ENCODE peak calls at places on chromosome 6, in eight cellular contexts. One of them, this sample, is unnamed.

GRCh38 chr6:128376952-128377503 is 143.4 kb downstream of the PTPRK start:
- DNase-seq in left lung: no peak
- DNase-seq in iPS DF 6.9: no peak
- DNase-seq in fibroblast of lung: no peak
- DNase-seq in sigmoid colon: no peak
- DNase-seq in esophagus squamous epithelium: no peak
- DNase-seq in brain microvascular endothelial cell: no peak
- DNase-seq in bronchial epithelial cell: no peak
- DNase-seq in this sample: no peak

GRCh38 chr6:100126682-100127484 is 132.9 kb upstream of the MCHR2 start:
- DNase-seq in left lung: no peak
- DNase-seq in iPS DF 6.9: no peak
- DNase-seq in fibroblast of lung: no peak
- DNase-seq in sigmoid colon: no peak
- DNase-seq in esophagus squamous epithelium: no peak
- DNase-seq in brain microvascular endothelial cell: no peak
- DNase-seq in bronchial epithelial cell: no peak
- DNase-seq in this sample: no peak

GRCh38 chr6:12208190-12208589 is 82.0 kb upstream of the EDN1 start:
- DNase-seq in left lung: peak; percentile 62
- DNase-seq in iPS DF 6.9: no peak
- DNase-seq in fibroblast of lung: no peak
- DNase-seq in sigmoid colon: no peak
- DNase-seq in esophagus squamous epithelium: no peak
- DNase-seq in brain microvascular endothelial cell: peak; percentile 35
- DNase-seq in bronchial epithelial cell: peak; percentile 96
- DNase-seq in this sample: peak; percentile 14

GRCh38 chr6:139534472-139535115 is 160.1 kb upstream of the CITED2 start:
- DNase-seq in left lung: no peak
- DNase-seq in iPS DF 6.9: no peak
- DNase-seq in fibroblast of lung: no peak
- DNase-seq in sigmoid colon: no peak
- DNase-seq in esophagus squamous epithelium: no peak
- DNase-seq in brain microvascular endothelial cell: no peak
- DNase-seq in bronchial epithelial cell: no peak
- DNase-seq in this sample: no peak

GRCh38 chr6:168128006-168128630 is 49.1 kb upstream of the FRMD1 start:
- DNase-seq in left lung: no peak
- DNase-seq in iPS DF 6.9: no peak
- DNase-seq in fibroblast of lung: no peak
- DNase-seq in sigmoid colon: peak; percentile 49
- DNase-seq in esophagus squamous epithelium: no peak
- DNase-seq in brain microvascular endothelial cell: no peak
- DNase-seq in bronchial epithelial cell: no peak
- DNase-seq in this sample: no peak

GRCh38 chr6:141464490-141464889 is 668.2 kb upstream of the GJE1 start:
- DNase-seq in left lung: no peak
- DNase-seq in iPS DF 6.9: no peak
- DNase-seq in fibroblast of lung: peak; percentile 53
- DNase-seq in sigmoid colon: no peak
- DNase-seq in esophagus squamous epithelium: no peak
- DNase-seq in brain microvascular endothelial cell: peak; percentile 73
- DNase-seq in bronchial epithelial cell: peak; percentile 39
- DNase-seq in this sample: no peak

GRCh38 chr6:109336221-109336955 is 45.9 kb downstream of the CD164 start:
- DNase-seq in left lung: peak; percentile 51
- DNase-seq in iPS DF 6.9: no peak
- DNase-seq in fibroblast of lung: peak; percentile 55
- DNase-seq in sigmoid colon: no peak
- DNase-seq in esophagus squamous epithelium: no peak
- DNase-seq in brain microvascular endothelial cell: peak; percentile 16
- DNase-seq in bronchial epithelial cell: peak; percentile 90
- DNase-seq in this sample: no peak

GRCh38 chr6:52216932-52217331 is 27.4 kb downstream of the IL17F start:
- DNase-seq in left lung: no peak
- DNase-seq in iPS DF 6.9: no peak
- DNase-seq in fibroblast of lung: no peak
- DNase-seq in sigmoid colon: no peak
- DNase-seq in esophagus squamous epithelium: no peak
- DNase-seq in brain microvascular endothelial cell: no peak
- DNase-seq in bronchial epithelial cell: no peak
- DNase-seq in this sample: no peak

GRCh38 chr6:53593001-53593488 is 48.1 kb upstream of the GCLC start:
- DNase-seq in left lung: no peak
- DNase-seq in iPS DF 6.9: no peak
- DNase-seq in fibroblast of lung: peak; percentile 60
- DNase-seq in sigmoid colon: no peak
- DNase-seq in esophagus squamous epithelium: no peak
- DNase-seq in brain microvascular endothelial cell: peak; percentile 13
- DNase-seq in bronchial epithelial cell: peak; percentile 80
- DNase-seq in this sample: no peak

GRCh38 chr6:67880939-67881705 is 754.0 kb upstream of the ADGRB3 start:
- DNase-seq in left lung: no peak
- DNase-seq in iPS DF 6.9: no peak
- DNase-seq in fibroblast of lung: peak; percentile 44
- DNase-seq in sigmoid colon: no peak
- DNase-seq in esophagus squamous epithelium: no peak
- DNase-seq in brain microvascular endothelial cell: peak; percentile 55
- DNase-seq in bronchial epithelial cell: no peak
- DNase-seq in this sample: no peak

GRCh38 chr6:84107495-84107894 is 73.9 kb downstream of the MRAP2 start:
- DNase-seq in left lung: no peak
- DNase-seq in iPS DF 6.9: no peak
- DNase-seq in fibroblast of lung: no peak
- DNase-seq in sigmoid colon: no peak
- DNase-seq in esophagus squamous epithelium: no peak
- DNase-seq in brain microvascular endothelial cell: no peak
- DNase-seq in bronchial epithelial cell: no peak
- DNase-seq in this sample: no peak

GRCh38 chr6:121848523-121849255 is 413.2 kb downstream of the GJA1 start:
- DNase-seq in left lung: no peak
- DNase-seq in iPS DF 6.9: no peak
- DNase-seq in fibroblast of lung: no peak
- DNase-seq in sigmoid colon: no peak
- DNase-seq in esophagus squamous epithelium: no peak
- DNase-seq in brain microvascular endothelial cell: no peak
- DNase-seq in bronchial epithelial cell: no peak
- DNase-seq in this sample: no peak

GRCh38 chr6:22886881-22887581 is 317.7 kb downstream of the HDGFL1 start:
- DNase-seq in left lung: no peak
- DNase-seq in iPS DF 6.9: no peak
- DNase-seq in fibroblast of lung: no peak
- DNase-seq in sigmoid colon: no peak
- DNase-seq in esophagus squamous epithelium: no peak
- DNase-seq in brain microvascular endothelial cell: peak; percentile 31
- DNase-seq in bronchial epithelial cell: peak; percentile 87
- DNase-seq in this sample: no peak

GRCh38 chr6:124947821-124948451 is 14.3 kb upstream of the RNF217 start:
- DNase-seq in left lung: no peak
- DNase-seq in iPS DF 6.9: no peak
- DNase-seq in fibroblast of lung: peak; percentile 22
- DNase-seq in sigmoid colon: no peak
- DNase-seq in esophagus squamous epithelium: no peak
- DNase-seq in brain microvascular endothelial cell: no peak
- DNase-seq in bronchial epithelial cell: peak; percentile 85
- DNase-seq in this sample: no peak

GRCh38 chr6:110015206-110015605 is 37.1 kb downstream of the GPR6 start:
- DNase-seq in left lung: no peak
- DNase-seq in iPS DF 6.9: no peak
- DNase-seq in fibroblast of lung: no peak
- DNase-seq in sigmoid colon: no peak
- DNase-seq in esophagus squamous epithelium: no peak
- DNase-seq in brain microvascular endothelial cell: no peak
- DNase-seq in bronchial epithelial cell: no peak
- DNase-seq in this sample: no peak

GRCh38 chr6:144797881-144798589 is 512.9 kb downstream of the UTRN start:
- DNase-seq in left lung: no peak
- DNase-seq in iPS DF 6.9: no peak
- DNase-seq in fibroblast of lung: peak; percentile 70
- DNase-seq in sigmoid colon: no peak
- DNase-seq in esophagus squamous epithelium: no peak
- DNase-seq in brain microvascular endothelial cell: no peak
- DNase-seq in bronchial epithelial cell: peak; percentile 80
- DNase-seq in this sample: no peak

GRCh38 chr6:44837741-44838140 is 450.2 kb downstream of the CDC5L start:
- DNase-seq in left lung: no peak
- DNase-seq in iPS DF 6.9: no peak
- DNase-seq in fibroblast of lung: no peak
- DNase-seq in sigmoid colon: no peak
- DNase-seq in esophagus squamous epithelium: no peak
- DNase-seq in brain microvascular endothelial cell: no peak
- DNase-seq in bronchial epithelial cell: no peak
- DNase-seq in this sample: no peak

GRCh38 chr6:167651251-167652041 is 175.3 kb upstream of the AFDN start:
- DNase-seq in left lung: no peak
- DNase-seq in iPS DF 6.9: no peak
- DNase-seq in fibroblast of lung: no peak
- DNase-seq in sigmoid colon: no peak
- DNase-seq in esophagus squamous epithelium: no peak
- DNase-seq in brain microvascular endothelial cell: no peak
- DNase-seq in bronchial epithelial cell: no peak
- DNase-seq in this sample: no peak

GRCh38 chr6:84752118-84752850 is 12.1 kb downstream of the TBX18 start:
- DNase-seq in left lung: no peak
- DNase-seq in iPS DF 6.9: no peak
- DNase-seq in fibroblast of lung: no peak
- DNase-seq in sigmoid colon: no peak
- DNase-seq in esophagus squamous epithelium: no peak
- DNase-seq in brain microvascular endothelial cell: peak; percentile 85
- DNase-seq in bronchial epithelial cell: no peak
- DNase-seq in this sample: no peak

GRCh38 chr6:169326067-169326799 is 72.6 kb upstream of the THBS2 start:
- DNase-seq in left lung: no peak
- DNase-seq in iPS DF 6.9: peak; percentile 41
- DNase-seq in fibroblast of lung: peak; percentile 59
- DNase-seq in sigmoid colon: no peak
- DNase-seq in esophagus squamous epithelium: no peak
- DNase-seq in brain microvascular endothelial cell: peak; percentile 8
- DNase-seq in bronchial epithelial cell: peak; percentile 30
- DNase-seq in this sample: no peak

GRCh38 chr6:145372671-145373123 is 362.6 kb downstream of the EPM2A start:
- DNase-seq in left lung: no peak
- DNase-seq in iPS DF 6.9: no peak
- DNase-seq in fibroblast of lung: peak; percentile 78
- DNase-seq in sigmoid colon: no peak
- DNase-seq in esophagus squamous epithelium: no peak
- DNase-seq in brain microvascular endothelial cell: peak; percentile 16
- DNase-seq in bronchial epithelial cell: peak; percentile 29
- DNase-seq in this sample: no peak

DNA sequence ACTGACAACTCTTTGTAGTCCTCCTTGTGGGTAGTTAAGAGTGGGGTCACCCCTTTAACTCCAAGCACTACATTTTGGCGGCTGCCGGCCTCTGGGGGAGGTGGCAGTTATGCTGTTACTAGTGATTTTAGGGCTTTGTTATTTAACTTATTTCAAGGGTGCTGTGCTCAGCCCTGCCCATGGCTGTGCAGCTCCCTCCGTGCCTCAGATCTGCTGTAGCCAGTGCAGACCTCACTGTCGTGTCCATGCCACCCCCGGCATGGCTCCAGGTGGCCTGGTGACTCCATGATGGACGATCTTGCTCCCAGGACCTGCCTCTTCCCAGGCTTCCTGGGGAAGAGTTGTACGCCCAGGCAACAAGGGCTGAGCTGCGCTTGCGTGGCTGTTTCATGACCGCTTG is 15.4 kb downstream of the UQCC2 start:
- DNase-seq in left lung: no peak
- DNase-seq in iPS DF 6.9: no peak
- DNase-seq in fibroblast of lung: no peak
- DNase-seq in sigmoid colon: no peak
- DNase-seq in esophagus squamous epithelium: no peak
- DNase-seq in brain microvascular endothelial cell: no peak
- DNase-seq in bronchial epithelial cell: no peak
- DNase-seq in this sample: no peak
- H3K36me3 ChIP-seq in left lung: no peaks in the 10 kb centered on the region
- H3K36me3 ChIP-seq in iPS DF 6.9: peaks cover 49% of the 10 kb centered on the region
- H3K36me3 ChIP-seq in fibroblast of lung: peaks cover 27% of the 10 kb centered on the region
- H3K36me3 ChIP-seq in sigmoid colon: no peaks in the 10 kb centered on the region
- H3K36me3 ChIP-seq in esophagus squamous epithelium: peaks cover 66% of the 10 kb centered on the region
- H3K36me3 ChIP-seq in brain microvascular endothelial cell: peaks cover 11% of the 10 kb centered on the region
- H3K36me3 ChIP-seq in bronchial epithelial cell: peaks cover 37% of the 10 kb centered on the region
- H3K36me3 ChIP-seq in this sample: peaks cover 10% of the 10 kb centered on the region

GRCh38 chr6:132669690-132670291 is 10.8 kb upstream of the TAAR1 start:
- DNase-seq in left lung: no peak
- DNase-seq in iPS DF 6.9: no peak
- DNase-seq in fibroblast of lung: peak; percentile 76
- DNase-seq in sigmoid colon: no peak
- DNase-seq in esophagus squamous epithelium: no peak
- DNase-seq in brain microvascular endothelial cell: no peak
- DNase-seq in bronchial epithelial cell: peak; percentile 60
- DNase-seq in this sample: no peak
- H3K4me3 ChIP-seq in left lung: no peak overlapping the region
- H3K4me3 ChIP-seq in iPS DF 6.9: no peak overlapping the region
- H3K4me3 ChIP-seq in fibroblast of lung: no peak overlapping the region
- H3K4me3 ChIP-seq in sigmoid colon: no peak overlapping the region
- H3K4me3 ChIP-seq in esophagus squamous epithelium: no peak overlapping the region
- H3K4me3 ChIP-seq in brain microvascular endothelial cell: no peak overlapping the region
- H3K4me3 ChIP-seq in bronchial epithelial cell: no peak overlapping the region
- H3K4me3 ChIP-seq in this sample: no peak overlapping the region

GRCh38 chr6:31836676-31837611 is 9.4 kb downstream of the HSPA1B start:
- DNase-seq in left lung: no peak
- DNase-seq in iPS DF 6.9: no peak
- DNase-seq in fibroblast of lung: peak; percentile 65
- DNase-seq in sigmoid colon: no peak
- DNase-seq in esophagus squamous epithelium: no peak
- DNase-seq in brain microvascular endothelial cell: no peak
- DNase-seq in bronchial epithelial cell: peak; percentile 53
- DNase-seq in this sample: no peak

GRCh38 chr6:31836036-31836675 is 8.6 kb downstream of the HSPA1B start:
- DNase-seq in left lung: no peak
- DNase-seq in iPS DF 6.9: no peak
- DNase-seq in fibroblast of lung: no peak
- DNase-seq in sigmoid colon: no peak
- DNase-seq in esophagus squamous epithelium: no peak
- DNase-seq in brain microvascular endothelial cell: no peak
- DNase-seq in bronchial epithelial cell: no peak
- DNase-seq in this sample: no peak

GRCh38 chr6:31838968-31839367 is 11.4 kb downstream of the HSPA1B start:
- DNase-seq in left lung: no peak
- DNase-seq in iPS DF 6.9: no peak
- DNase-seq in fibroblast of lung: no peak
- DNase-seq in sigmoid colon: no peak
- DNase-seq in esophagus squamous epithelium: no peak
- DNase-seq in brain microvascular endothelial cell: no peak
- DNase-seq in bronchial epithelial cell: no peak
- DNase-seq in this sample: no peak

GRCh38 chr6:31834704-31835375 is 7.3 kb downstream of the HSPA1B start:
- DNase-seq in left lung: peak; percentile 82
- DNase-seq in iPS DF 6.9: no peak
- DNase-seq in fibroblast of lung: no peak
- DNase-seq in sigmoid colon: peak; percentile 86
- DNase-seq in esophagus squamous epithelium: peak; percentile 21
- DNase-seq in brain microvascular endothelial cell: peak; percentile 53
- DNase-seq in bronchial epithelial cell: peak; percentile 20
- DNase-seq in this sample: peak; percentile 86

GRCh38 chr6:31837612-31838553 is 10.3 kb downstream of the HSPA1B start:
- DNase-seq in left lung: no peak
- DNase-seq in iPS DF 6.9: no peak
- DNase-seq in fibroblast of lung: no peak
- DNase-seq in sigmoid colon: no peak
- DNase-seq in esophagus squamous epithelium: no peak
- DNase-seq in brain microvascular endothelial cell: no peak
- DNase-seq in bronchial epithelial cell: no peak
- DNase-seq in this sample: no peak
- H3K36me3 ChIP-seq in left lung: no peaks in the 10 kb centered on the region
- H3K36me3 ChIP-seq in iPS DF 6.9: peaks cover 29% of the 10 kb centered on the region
- H3K36me3 ChIP-seq in fibroblast of lung: peaks cover 18% of the 10 kb centered on the region
- H3K36me3 ChIP-seq in sigmoid colon: peaks cover 31% of the 10 kb centered on the region
- H3K36me3 ChIP-seq in esophagus squamous epithelium: peaks cover 53% of the 10 kb centered on the region
- H3K36me3 ChIP-seq in brain microvascular endothelial cell: peaks cover 46% of the 10 kb centered on the region
- H3K36me3 ChIP-seq in bronchial epithelial cell: peaks cover 17% of the 10 kb centered on the region
- H3K36me3 ChIP-seq in this sample: peaks cover 48% of the 10 kb centered on the region

GRCh38 chr6:32659856-32660595 is 6.4 kb downstream of the HLA-DQB1 start:
- DNase-seq in left lung: no peak
- DNase-seq in iPS DF 6.9: no peak
- DNase-seq in fibroblast of lung: no peak
- DNase-seq in sigmoid colon: no peak
- DNase-seq in esophagus squamous epithelium: no peak
- DNase-seq in brain microvascular endothelial cell: no peak
- DNase-seq in bronchial epithelial cell: no peak
- DNase-seq in this sample: no peak
- H3K4me3 ChIP-seq in left lung: no peak overlapping the region
- H3K4me3 ChIP-seq in iPS DF 6.9: no peak overlapping the region
- H3K4me3 ChIP-seq in fibroblast of lung: no peak overlapping the region
- H3K4me3 ChIP-seq in sigmoid colon: no peak overlapping the region
- H3K4me3 ChIP-seq in esophagus squamous epithelium: no peak overlapping the region
- H3K4me3 ChIP-seq in brain microvascular endothelial cell: no peak overlapping the region
- H3K4me3 ChIP-seq in bronchial epithelial cell: no peak overlapping the region
- H3K4me3 ChIP-seq in this sample: no peak overlapping the region

This sample was measured in ascending aorta.